ENCODE peak calls at places on chromosomes 1 and 21, in seven cellular contexts. M is Karpas-422; X is aorta; D is uterus; J is CD4-positive, alpha-beta memory T cell; N is CD8-positive, alpha-beta T cell; Z is colonic mucosa. U is an unnamed sample.
A peak's percentile ranks its signal among the peaks of the same experiment; 100 is the strongest.

GRCh38 chr1:152479792-152480595 is 30.6 kb upstream of the LCE5A start:
- DNase-seq in D (no peak), M (peak; percentile 94), Z (peak; percentile 66), J (peak; percentile 48), N (peak; percentile 66), X (no peak), U (no peak)

GRCh38 chr21:19781881-19782652 is 1216.1 kb upstream of the NCAM2 start:
- DNase-seq in M (no peak), J (no peak), Z (no peak), N (no peak), D (no peak), X (no peak), U (no peak)

GRCh38 chr1:2556277-2557145 is at the start of gene TNFRSF14:
- DNase-seq in M (peak; percentile 58), Z (peak; percentile 84), N (peak; percentile 70), X (no peak), D (peak; percentile 61), J (peak; percentile 77), U (peak; percentile 55)

GRCh38 chr1:188822248-188822647 is 1655.4 kb downstream of the BRINP3 start:
- DNase-seq in N (no peak), Z (no peak), J (no peak), X (no peak), D (no peak), M (no peak), U (no peak)

GRCh38 chr1:236759252-236759859 is 35.7 kb upstream of the MTR start:
- DNase-seq in M (peak; percentile 85), D (no peak), X (no peak), N (peak; percentile 11), J (peak; percentile 40), Z (no peak), U (no peak)

GRCh38 chr1:29213055-29213454 is 17.7 kb downstream of the MECR start:
- DNase-seq in X (peak; percentile 43), N (no peak), M (no peak), J (no peak), D (no peak), Z (no peak), U (no peak)

GRCh38 chr1:225899044-225899925 is 10.3 kb upstream of the LEFTY1 start:
- DNase-seq in Z (no peak), M (no peak), N (no peak), D (no peak), J (no peak), X (no peak), U (no peak)

GRCh38 chr1:8425150-8425780 is 107.4 kb downstream of the SLC45A1 start:
- DNase-seq in J (no peak), M (peak; percentile 57), X (no peak), D (no peak), N (no peak), Z (no peak), U (no peak)

GRCh38 chr1:72281144-72281543 is 1.2 kb downstream of the NEGR1 start:
- DNase-seq in X (no peak), M (no peak), J (no peak), Z (no peak), N (no peak), D (no peak), U (no peak)

GRCh38 chr21:42521384-42521783 is 7.7 kb downstream of the SLC37A1 start:
- DNase-seq in J (no peak), X (no peak), Z (no peak), D (no peak), M (peak; percentile 75), N (no peak), U (no peak)
- H3K4me1 ChIP-seq in J (peaks cover 9% of the 10 kb centered on the region), X (no peaks in the 10 kb centered on the region), Z (peaks cover 27% of the 10 kb centered on the region), D (peaks cover 6% of the 10 kb centered on the region), M (peaks cover 73% of the 10 kb centered on the region), N (peaks cover 26% of the 10 kb centered on the region), U (peaks cover 29% of the 10 kb centered on the region)

DNA sequence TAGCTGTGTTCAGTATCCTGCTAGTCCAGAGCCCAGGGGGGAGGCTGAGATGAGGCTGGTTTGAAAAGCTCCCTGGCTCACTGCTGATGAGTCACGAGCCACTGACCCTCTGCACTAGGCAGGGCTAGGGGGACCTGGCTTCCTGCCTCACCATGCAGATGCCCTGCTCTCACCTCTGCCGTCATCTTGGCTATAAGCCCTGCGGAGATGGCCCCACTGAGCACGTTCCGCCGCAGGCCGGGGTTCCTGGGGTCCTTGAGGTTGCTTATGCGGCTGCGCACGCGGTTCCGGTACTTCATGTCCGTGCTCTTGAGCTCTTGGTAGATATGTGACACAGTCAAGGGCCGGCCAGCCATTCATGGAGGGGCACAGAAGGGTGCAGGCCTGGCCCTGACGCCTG is 24.1 kb upstream of the ZNF436 start:
- DNase-seq in N (no peak), M (no peak), J (no peak), Z (no peak), X (peak; percentile 79), D (peak; percentile 84), U (peak; percentile 60)
- H3K27me3 ChIP-seq in N (no peaks in the 10 kb centered on the region), M (no peaks in the 10 kb centered on the region), J (no peaks in the 10 kb centered on the region), Z (no peaks in the 10 kb centered on the region), X (no peaks in the 10 kb centered on the region), D (no peaks in the 10 kb centered on the region), U (no peaks in the 10 kb centered on the region)

DNA sequence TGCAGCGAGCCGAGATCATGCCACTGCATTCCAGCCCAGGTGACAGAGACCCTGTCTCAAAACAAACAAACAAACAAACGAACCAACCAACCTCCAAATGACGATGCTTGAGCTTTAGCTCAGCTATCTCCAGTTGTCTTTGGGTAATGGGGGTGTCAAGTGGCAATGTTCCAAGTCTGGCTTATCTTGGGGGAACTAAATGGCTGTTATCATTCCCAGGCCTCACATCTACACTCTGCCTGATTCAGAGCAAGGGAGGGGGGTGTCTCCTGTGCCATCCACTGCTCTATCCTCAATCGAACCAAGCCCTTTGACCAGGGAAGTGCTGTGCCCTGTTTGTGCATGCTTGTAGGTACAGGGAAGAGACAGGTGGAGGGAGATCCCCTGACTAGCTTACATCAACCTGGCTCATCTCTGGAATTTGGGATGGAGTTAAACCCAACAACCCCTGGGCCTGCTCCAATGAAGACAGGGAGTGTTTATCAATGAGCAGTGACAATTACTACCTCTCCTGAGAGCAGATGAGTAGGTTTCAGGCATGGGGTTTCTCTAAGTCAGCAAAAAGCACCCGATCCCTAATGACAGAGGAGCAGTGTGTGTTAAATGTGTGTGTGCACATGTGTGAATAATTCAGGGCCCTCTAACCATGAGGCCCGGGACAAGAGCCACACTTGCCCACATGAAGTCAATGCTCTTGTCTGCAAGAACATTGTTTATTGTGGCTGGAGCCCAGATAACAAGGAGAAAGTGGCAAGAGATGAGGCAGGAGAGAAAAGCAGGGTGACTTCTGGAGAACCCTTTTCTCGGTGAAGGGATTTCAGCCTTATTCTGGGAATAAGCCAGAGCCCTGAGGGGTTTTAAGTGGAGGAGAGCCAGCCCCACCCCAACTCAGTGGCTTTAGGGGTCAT is 20.2 kb upstream of the IL6R start:
- DNase-seq in M (no peak), J (no peak), D (no peak), Z (no peak), X (no peak), N (no peak), U (no peak)
- H3K4me3 ChIP-seq in M (no peak overlapping the region), J (peak overlapping the region; percentile 24), D (no peak overlapping the region), Z (no peak overlapping the region), X (no peak overlapping the region), N (peak overlapping the region; percentile 38), U (no peak overlapping the region)

DNA sequence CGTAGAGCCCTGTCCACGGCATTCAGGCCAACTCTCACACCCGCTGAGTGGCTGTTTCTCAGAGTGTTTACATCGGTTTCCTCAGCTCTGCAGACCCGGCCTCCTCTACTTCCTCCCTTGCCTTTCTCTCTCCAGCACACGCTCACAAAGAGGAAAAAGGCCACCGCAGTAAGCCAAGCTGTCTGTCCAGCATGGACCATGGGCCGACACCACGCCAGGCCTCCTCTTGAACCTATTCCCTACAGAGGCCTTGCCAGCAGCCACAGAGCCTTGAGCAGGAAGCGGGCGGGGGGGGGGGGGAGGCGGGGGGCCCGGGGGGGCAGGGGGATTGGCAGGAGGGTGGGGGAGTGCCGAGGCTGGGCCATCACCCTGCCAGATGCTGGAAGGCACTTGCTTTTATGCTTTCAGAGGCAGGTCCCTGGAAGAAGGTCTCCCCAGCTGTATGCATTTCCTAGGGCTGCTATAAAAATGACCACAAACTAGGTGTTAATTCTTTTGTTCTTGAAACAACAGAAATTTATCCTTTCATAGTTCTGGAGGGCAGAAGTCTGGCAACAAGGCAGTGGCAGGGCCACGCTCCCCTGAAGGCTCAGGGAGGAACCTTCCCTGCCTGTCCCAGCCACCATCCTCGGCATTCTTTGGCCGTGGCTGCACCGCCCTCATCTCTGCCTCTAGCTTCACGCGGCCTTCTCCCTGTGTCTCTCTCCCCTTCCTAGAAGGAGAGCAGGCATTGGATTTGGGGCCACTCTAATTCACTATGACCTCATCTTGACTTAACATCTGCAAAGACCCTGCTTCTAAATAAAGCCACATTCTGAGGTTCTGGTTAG is 178.3 kb downstream of the PSMG1 start:
- DNase-seq in X (no peak), Z (peak; percentile 56), N (no peak), D (peak; percentile 52), M (no peak), J (no peak), U (peak; percentile 65)
- H3K4me1 ChIP-seq in X (peaks cover 11% of the 10 kb centered on the region), Z (peaks cover 17% of the 10 kb centered on the region), N (no peaks in the 10 kb centered on the region), D (peaks cover 19% of the 10 kb centered on the region), M (peaks cover 25% of the 10 kb centered on the region), J (peaks cover 6% of the 10 kb centered on the region), U (peaks cover 85% of the 10 kb centered on the region)

GRCh38 chr21:42358937-42359336 is 7.4 kb downstream of the TFF1 start:
- DNase-seq in X (peak; percentile 24), M (no peak), N (no peak), D (no peak), J (no peak), Z (no peak), U (no peak)

GRCh38 chr21:42362198-42362597 is 4.1 kb downstream of the TFF1 start:
- DNase-seq in X (no peak), J (no peak), N (no peak), D (no peak), M (no peak), Z (no peak), U (no peak)

GRCh38 chr21:42358261-42358660 is 7.5 kb upstream of the TFF2 start:
- DNase-seq in J (no peak), Z (no peak), D (no peak), X (peak; percentile 56), N (no peak), M (no peak), U (no peak)

GRCh38 chr21:42361286-42361685 is 5.0 kb downstream of the TFF1 start:
- DNase-seq in Z (no peak), N (no peak), J (no peak), X (peak; percentile 27), M (no peak), D (no peak), U (no peak)

GRCh38 chr21:42360317-42360716 is 6.0 kb downstream of the TFF1 start:
- DNase-seq in N (no peak), J (no peak), Z (no peak), M (peak; percentile 75), X (peak; percentile 16), D (no peak), U (no peak)
- H3K27me3 ChIP-seq in N (no peaks in the 10 kb centered on the region), J (no peaks in the 10 kb centered on the region), Z (no peaks in the 10 kb centered on the region), M (no peaks in the 10 kb centered on the region), X (no peaks in the 10 kb centered on the region), D (no peaks in the 10 kb centered on the region), U (no peaks in the 10 kb centered on the region)

U was measured in heart right ventricle.